ENCODE peak calls at places on chromosomes 5 and 9, in eight cellular contexts. V is transverse colon, Z is mammary epithelial cell, S is AG04450, E is dorsolateral prefrontal cortex, N is WERI-Rb-1, O is right atrium auricular region, T is aorta. M is an unnamed sample.

GRCh38 chr9:935348-935965 is 41.0 kb upstream of the DMRT3 start:
- DNase-seq in V (no peak), Z (peak; percentile 17), S (no peak), E (no peak), N (no peak), O (no peak), T (no peak), M (peak; percentile 49)

GRCh38 chr5:77321793-77322394 is 111.4 kb downstream of the PDE8B start:
- DNase-seq in V (no peak), Z (no peak), S (no peak), E (no peak), N (no peak), O (no peak), T (no peak), M (no peak)

GRCh38 chr5:133075572-133076536 is 24.0 kb downstream of the HSPA4 start:
- DNase-seq in V (no peak), Z (no peak), S (no peak), E (no peak), N (peak; percentile 53), O (no peak), T (no peak), M (no peak)

GRCh38 chr9:32906213-32906612 is 95.2 kb downstream of the APTX start:
- DNase-seq in V (no peak), Z (no peak), S (no peak), E (no peak), N (no peak), O (no peak), T (no peak), M (no peak)

GRCh38 chr9:82488702-82489578 is 500.4 kb downstream of the SPATA31D1 start:
- DNase-seq in V (no peak), Z (peak; percentile 81), S (peak; percentile 69), E (no peak), N (no peak), O (no peak), T (no peak), M (no peak)

GRCh38 chr5:38165435-38165834 is 92.9 kb upstream of the EGFLAM start:
- DNase-seq in V (no peak), Z (no peak), S (no peak), E (no peak), N (no peak), O (no peak), T (no peak), M (no peak)

GRCh38 chr9:133130721-133131244 is 9.7 kb upstream of the RALGDS start:
- DNase-seq in V (peak; percentile 61), Z (no peak), S (no peak), E (no peak), N (no peak), O (no peak), T (no peak), M (no peak)

GRCh38 chr9:125475385-125475784 is 213.8 kb downstream of the GAPVD1 start:
- DNase-seq in V (no peak), Z (no peak), S (no peak), E (no peak), N (no peak), O (no peak), T (no peak), M (peak; percentile 54)

GRCh38 chr9:112890106-112891081 is at the start of gene SLC46A2:
- DNase-seq in V (no peak), Z (peak; percentile 18), S (no peak), E (no peak), N (no peak), O (no peak), T (peak; percentile 78), M (peak; percentile 65)

GRCh38 chr5:179129607-179130071 is 69.5 kb downstream of the ZNF354C start:
- DNase-seq in V (no peak), Z (no peak), S (no peak), E (no peak), N (no peak), O (no peak), T (peak; percentile 66), M (no peak)

GRCh38 chr5:100889896-100890295 is 13.2 kb downstream of the ST8SIA4 start:
- DNase-seq in V (no peak), Z (no peak), S (no peak), E (no peak), N (no peak), O (no peak), T (no peak), M (no peak)

GRCh38 chr9:90523953-90524352 is 118.7 kb downstream of the DIRAS2 start:
- DNase-seq in V (peak; percentile 51), Z (no peak), S (no peak), E (no peak), N (peak; percentile 43), O (no peak), T (no peak), M (no peak)

GRCh38 chr9:124465736-124466135 is 15.5 kb downstream of the ADGRD2 start:
- DNase-seq in V (no peak), Z (no peak), S (no peak), E (no peak), N (peak; percentile 61), O (no peak), T (peak; percentile 52), M (no peak)

GRCh38 chr5:120134944-120135343 is 329.2 kb upstream of the PRR16 start:
- DNase-seq in V (no peak), Z (no peak), S (no peak), E (no peak), N (no peak), O (no peak), T (no peak), M (no peak)

DNA sequence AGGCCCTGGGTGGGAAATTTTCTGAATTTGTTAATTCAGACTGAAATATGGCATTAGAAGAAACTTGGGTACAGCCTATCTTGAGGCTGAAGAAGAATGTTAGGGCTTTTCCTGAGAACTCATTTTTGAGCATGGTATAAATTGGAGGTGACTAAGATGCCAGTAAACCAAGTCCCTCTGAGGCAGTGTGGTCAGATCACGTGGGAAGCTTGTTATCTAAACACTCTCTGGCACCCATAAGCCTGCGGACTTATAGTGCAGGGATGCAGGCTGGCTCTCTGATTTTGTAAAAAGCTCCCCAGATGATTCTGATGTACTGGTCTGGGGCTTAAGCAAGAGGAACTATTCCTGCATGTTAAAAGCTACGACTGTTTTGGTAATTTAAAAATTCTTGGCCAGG is 34.3 kb downstream of the MTMR12 start:
- DNase-seq in V (no peak), Z (peak; percentile 30), S (peak; percentile 61), E (peak; percentile 25), N (no peak), O (no peak), T (no peak), M (no peak)
- H3K4me3 ChIP-seq in V (no peak overlapping the region), Z (no peak overlapping the region), S (no peak overlapping the region), E (no peak overlapping the region), N (no peak overlapping the region), O (no peak overlapping the region), T (no peak overlapping the region), M (no peak overlapping the region)

GRCh38 chr5:158751961-158752655 is 347.6 kb downstream of the EBF1 start:
- DNase-seq in V (no peak), Z (no peak), S (no peak), E (no peak), N (no peak), O (no peak), T (no peak), M (no peak)

GRCh38 chr5:158755221-158755620 is 344.5 kb downstream of the EBF1 start:
- DNase-seq in V (no peak), Z (no peak), S (no peak), E (no peak), N (no peak), O (no peak), T (no peak), M (no peak)

GRCh38 chr5:158753354-158753753 is 346.4 kb downstream of the EBF1 start:
- DNase-seq in V (no peak), Z (no peak), S (no peak), E (no peak), N (no peak), O (no peak), T (no peak), M (no peak)

GRCh38 chr5:158754018-158754514 is 345.6 kb downstream of the EBF1 start:
- DNase-seq in V (no peak), Z (no peak), S (no peak), E (no peak), N (no peak), O (no peak), T (no peak), M (no peak)

DNA sequence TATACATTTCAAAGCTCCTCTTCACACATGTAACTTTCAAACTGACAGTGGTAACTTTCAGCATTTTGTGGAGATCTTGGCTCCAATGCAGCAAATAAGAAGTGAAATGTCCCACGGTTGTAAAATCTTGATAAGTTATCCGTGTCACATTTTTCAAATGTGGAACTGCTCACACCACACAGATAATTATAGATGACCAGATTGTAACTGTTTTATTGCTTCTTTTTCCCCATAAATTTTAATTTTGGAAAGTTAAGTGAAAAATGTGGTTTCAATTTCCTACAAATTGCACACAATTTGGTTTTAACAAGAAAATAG is 347.1 kb downstream of the EBF1 start:
- DNase-seq in V (no peak), Z (no peak), S (no peak), E (no peak), N (no peak), O (no peak), T (no peak), M (no peak)
- H3K27ac ChIP-seq in V (no peak overlapping the region), Z (no peak overlapping the region), S (no peak overlapping the region), E (no peak overlapping the region), N (no peak overlapping the region), O (no peak overlapping the region), T (no peak overlapping the region), M (no peak overlapping the region)

GRCh38 chr9:113988385-113988784 is 89.7 kb downstream of the AMBP start:
- DNase-seq in V (no peak), Z (no peak), S (no peak), E (no peak), N (no peak), O (no peak), T (no peak), M (no peak)

GRCh38 chr9:113985968-113986585 is 92.0 kb downstream of the AMBP start:
- DNase-seq in V (no peak), Z (no peak), S (no peak), E (no peak), N (no peak), O (no peak), T (peak; percentile 31), M (no peak)

GRCh38 chr9:113988951-113989780 is 88.9 kb downstream of the AMBP start:
- DNase-seq in V (no peak), Z (no peak), S (no peak), E (no peak), N (no peak), O (peak; percentile 89), T (peak; percentile 89), M (peak; percentile 39)

GRCh38 chr9:113986931-113987330 is 91.2 kb downstream of the AMBP start:
- DNase-seq in V (no peak), Z (no peak), S (no peak), E (no peak), N (no peak), O (no peak), T (no peak), M (no peak)

DNA sequence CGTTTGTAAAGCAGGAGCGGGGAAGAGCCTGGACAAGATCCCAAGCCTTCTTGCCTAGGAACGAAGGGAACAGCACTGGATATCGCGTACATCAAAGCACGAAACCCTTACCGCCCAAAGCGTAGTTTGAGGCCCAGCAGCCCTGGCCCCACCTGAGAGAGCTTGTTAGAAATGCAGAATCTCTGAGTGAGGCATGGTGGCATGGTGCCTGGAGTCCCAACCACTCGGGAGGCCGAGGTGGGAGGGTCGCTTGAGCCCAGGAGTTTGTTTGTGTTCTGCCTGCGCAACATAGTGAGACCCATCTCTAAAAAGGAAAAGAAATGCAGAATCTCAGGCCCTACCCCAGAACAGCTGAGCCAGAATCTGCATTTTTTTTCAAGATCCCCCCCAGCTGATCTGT is 90.6 kb downstream of the AMBP start:
- DNase-seq in V (no peak), Z (no peak), S (no peak), E (no peak), N (no peak), O (no peak), T (no peak), M (no peak)
- H3K27me3 ChIP-seq in V (no peaks in the 10 kb centered on the region), Z (no peaks in the 10 kb centered on the region), S (no peaks in the 10 kb centered on the region), E (no peaks in the 10 kb centered on the region), N (no peaks in the 10 kb centered on the region), O (no peaks in the 10 kb centered on the region), T (no peaks in the 10 kb centered on the region), M (no peaks in the 10 kb centered on the region)

GRCh38 chr9:22041329-22041728 is 32.2 kb upstream of the CDKN2B start:
- DNase-seq in V (no peak), Z (no peak), S (no peak), E (no peak), N (no peak), O (no peak), T (no peak), M (no peak)
- H3K4me3 ChIP-seq in V (no peak overlapping the region), Z (no peak overlapping the region), S (no peak overlapping the region), E (no peak overlapping the region), N (no peak overlapping the region), O (no peak overlapping the region), T (no peak overlapping the region), M (no peak overlapping the region)

M was measured in lung.